ENCODE peak calls at places on chromosomes 5 and 9, in nine cellular contexts. One of them, this sample, is unnamed.

GRCh38 chr5:168311061-168311566 is 19.7 kb downstream of the WWC1 start:
- DNase-seq in ascending aorta: no peak
- DNase-seq in AG04450: no peak
- DNase-seq in heart left ventricle: no peak
- DNase-seq in A549: no peak
- DNase-seq in HepG2: no peak
- DNase-seq in OCI-LY7: no peak
- DNase-seq in lower leg skin: no peak
- DNase-seq in SK-N-SH: no peak
- DNase-seq in this sample: no peak

GRCh38 chr9:88464851-88465250 is 70.1 kb upstream of the NXNL2 start:
- DNase-seq in ascending aorta: no peak
- DNase-seq in AG04450: no peak
- DNase-seq in heart left ventricle: no peak
- DNase-seq in A549: no peak
- DNase-seq in HepG2: no peak
- DNase-seq in OCI-LY7: no peak
- DNase-seq in lower leg skin: no peak
- DNase-seq in SK-N-SH: no peak
- DNase-seq in this sample: peak; percentile 46

GRCh38 chr5:150637245-150638052 is 3.0 kb upstream of the SYNPO start:
- DNase-seq in ascending aorta: no peak
- DNase-seq in AG04450: peak; percentile 75
- DNase-seq in heart left ventricle: peak; percentile 9
- DNase-seq in A549: peak; percentile 89
- DNase-seq in HepG2: peak; percentile 75
- DNase-seq in OCI-LY7: no peak
- DNase-seq in lower leg skin: no peak
- DNase-seq in SK-N-SH: no peak
- DNase-seq in this sample: peak; percentile 94

GRCh38 chr9:132486706-132487350 is 76.8 kb downstream of the CFAP77 start:
- DNase-seq in ascending aorta: no peak
- DNase-seq in AG04450: no peak
- DNase-seq in heart left ventricle: no peak
- DNase-seq in A549: no peak
- DNase-seq in HepG2: no peak
- DNase-seq in OCI-LY7: no peak
- DNase-seq in lower leg skin: no peak
- DNase-seq in SK-N-SH: peak; percentile 55
- DNase-seq in this sample: no peak

GRCh38 chr5:176427971-176428370 is 11.6 kb upstream of the CLTB start:
- DNase-seq in ascending aorta: no peak
- DNase-seq in AG04450: no peak
- DNase-seq in heart left ventricle: no peak
- DNase-seq in A549: peak; percentile 61
- DNase-seq in HepG2: no peak
- DNase-seq in OCI-LY7: no peak
- DNase-seq in lower leg skin: no peak
- DNase-seq in SK-N-SH: no peak
- DNase-seq in this sample: no peak

GRCh38 chr5:89270901-89271300 is 387.9 kb upstream of the MEF2C start:
- DNase-seq in ascending aorta: no peak
- DNase-seq in AG04450: no peak
- DNase-seq in heart left ventricle: no peak
- DNase-seq in A549: no peak
- DNase-seq in HepG2: no peak
- DNase-seq in OCI-LY7: no peak
- DNase-seq in lower leg skin: no peak
- DNase-seq in SK-N-SH: no peak
- DNase-seq in this sample: no peak

GRCh38 chr5:56610093-56610698 is 205.2 kb upstream of the MAP3K1 start:
- DNase-seq in ascending aorta: no peak
- DNase-seq in AG04450: no peak
- DNase-seq in heart left ventricle: no peak
- DNase-seq in A549: no peak
- DNase-seq in HepG2: no peak
- DNase-seq in OCI-LY7: no peak
- DNase-seq in lower leg skin: no peak
- DNase-seq in SK-N-SH: no peak
- DNase-seq in this sample: no peak

GRCh38 chr5:58235279-58235678 is 224.6 kb downstream of the PLK2 start:
- DNase-seq in ascending aorta: no peak
- DNase-seq in AG04450: no peak
- DNase-seq in heart left ventricle: no peak
- DNase-seq in A549: peak; percentile 96
- DNase-seq in HepG2: no peak
- DNase-seq in OCI-LY7: no peak
- DNase-seq in lower leg skin: no peak
- DNase-seq in SK-N-SH: no peak
- DNase-seq in this sample: peak; percentile 59

GRCh38 chr5:55151923-55152842 is 7.8 kb upstream of the GPX8 start:
- DNase-seq in ascending aorta: no peak
- DNase-seq in AG04450: peak; percentile 55
- DNase-seq in heart left ventricle: no peak
- DNase-seq in A549: no peak
- DNase-seq in HepG2: no peak
- DNase-seq in OCI-LY7: no peak
- DNase-seq in lower leg skin: no peak
- DNase-seq in SK-N-SH: no peak
- DNase-seq in this sample: peak; percentile 87

GRCh38 chr5:57434683-57435082 is 47.9 kb downstream of the ACTBL2 start:
- DNase-seq in ascending aorta: no peak
- DNase-seq in AG04450: no peak
- DNase-seq in heart left ventricle: no peak
- DNase-seq in A549: no peak
- DNase-seq in HepG2: no peak
- DNase-seq in OCI-LY7: no peak
- DNase-seq in lower leg skin: no peak
- DNase-seq in SK-N-SH: no peak
- DNase-seq in this sample: no peak

GRCh38 chr5:72630056-72630455 is 122.8 kb upstream of the ZNF366 start:
- DNase-seq in ascending aorta: no peak
- DNase-seq in AG04450: no peak
- DNase-seq in heart left ventricle: no peak
- DNase-seq in A549: no peak
- DNase-seq in HepG2: no peak
- DNase-seq in OCI-LY7: no peak
- DNase-seq in lower leg skin: no peak
- DNase-seq in SK-N-SH: no peak
- DNase-seq in this sample: no peak

GRCh38 chr5:173760461-173761181 is 127.5 kb upstream of the CPEB4 start:
- DNase-seq in ascending aorta: no peak
- DNase-seq in AG04450: no peak
- DNase-seq in heart left ventricle: no peak
- DNase-seq in A549: no peak
- DNase-seq in HepG2: no peak
- DNase-seq in OCI-LY7: no peak
- DNase-seq in lower leg skin: no peak
- DNase-seq in SK-N-SH: no peak
- DNase-seq in this sample: no peak

GRCh38 chr9:110103257-110103656 is 104.7 kb downstream of the C9orf152 start:
- DNase-seq in ascending aorta: no peak
- DNase-seq in AG04450: no peak
- DNase-seq in heart left ventricle: no peak
- DNase-seq in A549: no peak
- DNase-seq in HepG2: no peak
- DNase-seq in OCI-LY7: no peak
- DNase-seq in lower leg skin: no peak
- DNase-seq in SK-N-SH: no peak
- DNase-seq in this sample: no peak

GRCh38 chr5:164191240-164191639 is 685.8 kb downstream of the MAT2B start:
- DNase-seq in ascending aorta: no peak
- DNase-seq in AG04450: no peak
- DNase-seq in heart left ventricle: peak; percentile 7
- DNase-seq in A549: no peak
- DNase-seq in HepG2: peak; percentile 14
- DNase-seq in OCI-LY7: no peak
- DNase-seq in lower leg skin: no peak
- DNase-seq in SK-N-SH: no peak
- DNase-seq in this sample: peak; percentile 61

GRCh38 chr9:97990259-97990658 is 7.1 kb downstream of the ANP32B start:
- DNase-seq in ascending aorta: no peak
- DNase-seq in AG04450: peak; percentile 42
- DNase-seq in heart left ventricle: no peak
- DNase-seq in A549: peak; percentile 31
- DNase-seq in HepG2: no peak
- DNase-seq in OCI-LY7: no peak
- DNase-seq in lower leg skin: no peak
- DNase-seq in SK-N-SH: peak; percentile 27
- DNase-seq in this sample: peak; percentile 78
- TF ChIP-seq CTCF in ascending aorta: no peak
- TF ChIP-seq CTCF in AG04450: peak; percentile 56
- TF ChIP-seq CTCF in heart left ventricle: no peak
- TF ChIP-seq CTCF in A549: peak; percentile 25
- TF ChIP-seq CTCF in HepG2: no peak
- TF ChIP-seq CTCF in OCI-LY7: peak; percentile 62
- TF ChIP-seq CTCF in lower leg skin: no peak
- TF ChIP-seq CTCF in SK-N-SH: peak; percentile 45
- TF ChIP-seq CTCF in this sample: peak; percentile 51

DNA sequence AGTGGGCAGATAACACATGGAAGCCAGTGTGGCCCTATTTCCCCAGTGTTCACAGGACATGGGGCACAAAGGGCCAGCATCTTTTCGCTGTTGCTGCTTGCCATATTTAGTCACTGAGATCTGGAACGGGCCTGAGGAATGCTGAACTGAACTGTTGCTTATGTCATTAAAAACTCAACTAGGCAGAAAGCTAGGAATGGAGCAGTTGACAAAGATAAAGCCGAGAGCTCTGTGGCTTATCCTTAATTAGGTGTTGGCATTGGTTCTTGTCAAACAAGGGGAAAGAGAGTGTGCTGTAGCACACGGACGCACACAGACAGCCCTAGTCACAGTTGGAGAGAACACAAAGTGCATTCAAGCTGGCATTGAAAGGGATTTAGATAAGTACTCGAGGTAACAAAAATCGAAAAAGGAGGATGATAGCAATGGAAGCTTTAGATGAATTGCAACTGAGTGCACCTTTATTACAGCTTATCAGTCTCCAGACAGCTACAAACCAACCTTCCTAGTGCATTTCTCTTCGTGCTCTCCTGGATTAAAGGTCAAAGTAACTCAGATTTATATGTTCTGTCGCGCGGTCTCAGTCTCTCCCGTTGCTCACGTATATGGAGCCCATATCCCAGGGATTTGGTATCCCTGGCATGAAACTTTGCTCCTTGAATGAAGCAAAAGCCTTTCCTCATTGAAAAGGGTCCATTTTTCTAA is 450.2 kb upstream of the ZNF608 start:
- DNase-seq in ascending aorta: no peak
- DNase-seq in AG04450: no peak
- DNase-seq in heart left ventricle: peak; percentile 25
- DNase-seq in A549: no peak
- DNase-seq in HepG2: no peak
- DNase-seq in OCI-LY7: no peak
- DNase-seq in lower leg skin: no peak
- DNase-seq in SK-N-SH: no peak
- DNase-seq in this sample: no peak
- H3K4me3 ChIP-seq in ascending aorta: no peak overlapping the region
- H3K4me3 ChIP-seq in AG04450: no peak overlapping the region
- H3K4me3 ChIP-seq in heart left ventricle: no peak overlapping the region
- H3K4me3 ChIP-seq in A549: no peak overlapping the region
- H3K4me3 ChIP-seq in HepG2: no peak overlapping the region
- H3K4me3 ChIP-seq in OCI-LY7: no peak overlapping the region
- H3K4me3 ChIP-seq in lower leg skin: no peak overlapping the region
- H3K4me3 ChIP-seq in SK-N-SH: no peak overlapping the region
- H3K4me3 ChIP-seq in this sample: no peak overlapping the region

GRCh38 chr5:135008981-135009735 is 24.9 kb downstream of the PITX1 start:
- DNase-seq in ascending aorta: no peak
- DNase-seq in AG04450: no peak
- DNase-seq in heart left ventricle: no peak
- DNase-seq in A549: no peak
- DNase-seq in HepG2: no peak
- DNase-seq in OCI-LY7: no peak
- DNase-seq in lower leg skin: no peak
- DNase-seq in SK-N-SH: peak; percentile 3
- DNase-seq in this sample: no peak
- TF ChIP-seq CTCF in ascending aorta: no peak
- TF ChIP-seq CTCF in AG04450: no peak
- TF ChIP-seq CTCF in heart left ventricle: no peak
- TF ChIP-seq CTCF in A549: no peak
- TF ChIP-seq CTCF in HepG2: no peak
- TF ChIP-seq CTCF in OCI-LY7: no peak
- TF ChIP-seq CTCF in lower leg skin: no peak
- TF ChIP-seq CTCF in SK-N-SH: no peak
- TF ChIP-seq CTCF in this sample: no peak

GRCh38 chr9:113568081-113568435 is 104.5 kb downstream of the RGS3 start:
- DNase-seq in ascending aorta: no peak
- DNase-seq in AG04450: no peak
- DNase-seq in heart left ventricle: no peak
- DNase-seq in A549: no peak
- DNase-seq in HepG2: no peak
- DNase-seq in OCI-LY7: no peak
- DNase-seq in lower leg skin: peak; percentile 50
- DNase-seq in SK-N-SH: no peak
- DNase-seq in this sample: no peak

GRCh38 chr9:113568481-113569321 is 105.2 kb downstream of the RGS3 start:
- DNase-seq in ascending aorta: no peak
- DNase-seq in AG04450: no peak
- DNase-seq in heart left ventricle: no peak
- DNase-seq in A549: no peak
- DNase-seq in HepG2: no peak
- DNase-seq in OCI-LY7: no peak
- DNase-seq in lower leg skin: peak; percentile 81
- DNase-seq in SK-N-SH: peak; percentile 59
- DNase-seq in this sample: no peak

GRCh38 chr9:113570106-113570505 is 106.6 kb downstream of the RGS3 start:
- DNase-seq in ascending aorta: no peak
- DNase-seq in AG04450: no peak
- DNase-seq in heart left ventricle: peak; percentile 3
- DNase-seq in A549: no peak
- DNase-seq in HepG2: no peak
- DNase-seq in OCI-LY7: no peak
- DNase-seq in lower leg skin: peak; percentile 60
- DNase-seq in SK-N-SH: no peak
- DNase-seq in this sample: no peak

GRCh38 chr9:113570749-113571711 is 107.5 kb downstream of the RGS3 start:
- DNase-seq in ascending aorta: no peak
- DNase-seq in AG04450: no peak
- DNase-seq in heart left ventricle: peak; percentile 1
- DNase-seq in A549: no peak
- DNase-seq in HepG2: no peak
- DNase-seq in OCI-LY7: no peak
- DNase-seq in lower leg skin: peak; percentile 50
- DNase-seq in SK-N-SH: no peak
- DNase-seq in this sample: peak; percentile 61

GRCh38 chr9:113569472-113570060 is 106.0 kb downstream of the RGS3 start:
- DNase-seq in ascending aorta: no peak
- DNase-seq in AG04450: no peak
- DNase-seq in heart left ventricle: peak; percentile 2
- DNase-seq in A549: no peak
- DNase-seq in HepG2: no peak
- DNase-seq in OCI-LY7: no peak
- DNase-seq in lower leg skin: peak; percentile 59
- DNase-seq in SK-N-SH: no peak
- DNase-seq in this sample: no peak
- H3K4me3 ChIP-seq in ascending aorta: no peak overlapping the region
- H3K4me3 ChIP-seq in AG04450: no peak overlapping the region
- H3K4me3 ChIP-seq in heart left ventricle: no peak overlapping the region
- H3K4me3 ChIP-seq in A549: no peak overlapping the region
- H3K4me3 ChIP-seq in HepG2: no peak overlapping the region
- H3K4me3 ChIP-seq in OCI-LY7: no peak overlapping the region
- H3K4me3 ChIP-seq in lower leg skin: no peak overlapping the region
- H3K4me3 ChIP-seq in SK-N-SH: no peak overlapping the region
- H3K4me3 ChIP-seq in this sample: no peak overlapping the region